ENCODE peak calls at places on chromosome X, in six cellular contexts. G is mesendoderm, C is IMR-90, I is neuronal stem cell, E is trophoblast cell, O is H1. V is an unnamed sample.

GRCh38 chrX:129736491-129736890 is 2.3 kb upstream of the XPNPEP2 start:
- DNase-seq in G (no peak), C (no peak), I (no peak), E (no peak), O (no peak), V (no peak)

GRCh38 chrX:71181558-71181909 is 36.9 kb downstream of the NLGN3 start:
- DNase-seq in G (no peak), C (no peak), I (no peak), E (no peak), O (no peak), V (no peak)

GRCh38 chrX:151920530-151920929 is 7.8 kb downstream of the MAGEA4 start:
- DNase-seq in G (no peak), C (no peak), I (no peak), E (no peak), O (no peak), V (no peak)

GRCh38 chrX:19846995-19847790 is 40.2 kb downstream of the SH3KBP1 start:
- DNase-seq in G (peak), C (peak), I (no peak), E (peak), O (peak), V (peak)

GRCh38 chrX:38668788-38669187 is 107.4 kb downstream of the TSPAN7 start:
- DNase-seq in G (no peak), C (no peak), I (no peak), E (no peak), O (no peak), V (no peak)

GRCh38 chrX:135345328-135345645 is 36.0 kb downstream of the ETDC start:
- DNase-seq in G (no peak), C (peak), I (no peak), E (no peak), O (no peak), V (peak)

GRCh38 chrX:153867139-153867538 is 18.8 kb downstream of the L1CAM start:
- DNase-seq in G (no peak), C (no peak), I (no peak), E (no peak), O (no peak), V (no peak)

GRCh38 chrX:129755779-129756650 is 17.2 kb downstream of the XPNPEP2 start:
- DNase-seq in G (peak), C (no peak), I (no peak), E (no peak), O (no peak), V (no peak)

DNA sequence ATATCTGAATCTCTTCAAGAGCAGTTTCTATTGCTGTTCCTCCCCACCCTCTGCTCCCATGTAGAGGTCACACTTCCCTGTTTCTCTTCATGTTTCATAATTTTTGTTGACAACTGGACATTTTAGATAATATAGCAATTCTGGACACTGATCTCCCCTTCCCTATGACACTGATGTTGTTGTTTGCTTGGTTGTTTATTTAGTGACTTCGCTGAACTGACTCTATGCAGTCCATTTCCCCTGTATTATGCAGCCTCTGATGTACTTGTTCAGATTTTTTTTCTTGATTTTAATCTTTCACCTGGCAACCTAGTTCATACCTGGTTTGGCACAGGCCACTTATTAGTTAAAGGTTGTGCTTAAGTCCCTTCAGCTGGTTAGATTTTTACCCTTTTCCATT is 29.2 kb downstream of the CLDN2 start:
- DNase-seq in G (no peak), C (no peak), I (no peak), E (no peak), O (no peak), V (no peak)
- H2BK5ac ChIP-seq in G (no peak), C (no peak), I (no peak), E (no peak), O (no peak), V (no peak)

GRCh38 chrX:16869393-16870094 is 618 bp downstream of the RBBP7 start:
- DNase-seq in G (peak), C (peak), I (peak), E (no peak), O (no peak), V (peak)

GRCh38 chrX:16868920-16869319 is 1.2 kb downstream of the RBBP7 start:
- DNase-seq in G (no peak), C (no peak), I (no peak), E (no peak), O (no peak), V (no peak)

GRCh38 chrX:16870095-16870860 is at the start of gene RBBP7:
- DNase-seq in G (peak), C (peak), I (peak), E (peak), O (no peak), V (peak)

GRCh38 chrX:16870861-16871584 is 861 bp upstream of the RBBP7 start:
- DNase-seq in G (peak), C (no peak), I (peak), E (peak), O (no peak), V (peak)

DNA sequence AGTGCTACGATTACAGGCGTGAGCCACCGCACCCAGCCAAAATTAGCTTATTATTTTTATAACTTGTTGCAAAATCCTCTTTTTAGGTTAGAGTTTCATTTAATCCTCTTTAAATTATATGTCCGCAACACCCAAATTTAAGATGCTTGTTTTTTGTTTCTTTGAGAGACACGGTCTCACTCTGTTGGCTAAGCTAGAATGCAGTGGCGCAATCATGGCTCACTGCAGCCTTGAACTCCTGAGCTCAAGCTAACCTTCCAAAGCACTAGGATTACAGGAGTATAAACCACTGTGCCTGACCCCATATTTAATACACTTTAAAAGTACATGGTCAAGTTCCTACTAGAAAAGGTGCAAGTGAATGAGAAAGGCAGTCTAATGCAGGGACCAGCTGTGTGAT is 2.2 kb downstream of the RBBP7 start:
- DNase-seq in G (no peak), C (no peak), I (no peak), E (no peak), O (no peak), V (no peak)
- H3K4me3 ChIP-seq in G (no peak), C (no peak), I (peak), E (no peak), O (no peak), V (no peak)

GRCh38 chrX:44898411-44899221 is 25.6 kb downstream of the KDM6A start:
- DNase-seq in G (peak), C (peak), I (no peak), E (no peak), O (no peak), V (peak)
- H3K4me2 ChIP-seq in G (no peak), C (no peak), I (no peak), E (no peak), O (peak), V (no peak)

GRCh38 chrX:10070714-10071436 is 85.9 kb upstream of the CLCN4 start:
- DNase-seq in G (no peak), C (no peak), I (no peak), E (no peak), O (no peak), V (no peak)
- H2BK5ac ChIP-seq in G (no peak), C (no peak), I (no peak), E (no peak), O (no peak), V (no peak)

V was measured in mesenchymal stem cell.